ENCODE peak calls at places on chromosomes 1 and 21, in four cellular contexts. F is K562, L is GM12878, O is HepG2. W is an unnamed sample.

GRCh38 chr1:43932786-43933385 is 715 bp upstream of the ARTN start:
- DNase-seq in F (no peak), L (no peak), O (no peak), W (no peak)

GRCh38 chr1:4227986-4228385 is 327.9 kb upstream of the C1orf174 start:
- DNase-seq in L (no peak), O (no peak), F (peak; percentile 56), W (no peak)

GRCh38 chr1:206945779-206946178 is 487 bp downstream of the PIGR start:
- DNase-seq in F (no peak), L (no peak), O (no peak), W (no peak)

GRCh38 chr1:14613915-14614314 is 15.4 kb downstream of the KAZN start:
- DNase-seq in O (no peak), F (no peak), L (no peak), W (no peak)

GRCh38 chr1:114482585-114482984 is 28.4 kb downstream of the TRIM33 start:
- DNase-seq in L (no peak), F (no peak), O (no peak), W (no peak)

GRCh38 chr1:3787347-3787710 is 9.0 kb downstream of the LRRC47 start:
- DNase-seq in O (no peak), L (no peak), F (no peak), W (no peak)

GRCh38 chr21:36773111-36773510 is 74.2 kb downstream of the SIM2 start:
- DNase-seq in L (no peak), O (peak; percentile 55), F (no peak), W (no peak)

GRCh38 chr1:116462722-116463121 is 89.7 kb downstream of the ATP1A1 start:
- DNase-seq in F (no peak), O (no peak), L (no peak), W (no peak)

GRCh38 chr1:23424171-23424959 is at the start of gene TCEA3:
- DNase-seq in L (no peak), F (no peak), O (peak; percentile 36), W (no peak)

GRCh38 chr1:7975212-7975865 is 13.8 kb downstream of the PARK7 start:
- DNase-seq in L (no peak), F (peak; percentile 86), O (peak; percentile 76), W (peak; percentile 86)

GRCh38 chr1:173190101-173190895 is 16.8 kb downstream of the TNFSF4 start:
- DNase-seq in F (no peak), O (peak; percentile 85), L (peak; percentile 63), W (no peak)

GRCh38 chr1:166069390-166069789 is 97.4 kb downstream of the FAM78B start:
- DNase-seq in L (no peak), O (no peak), F (peak; percentile 43), W (no peak)

GRCh38 chr1:83016354-83016753 is 982.6 kb downstream of the TTLL7 start:
- DNase-seq in L (no peak), F (no peak), O (no peak), W (no peak)

GRCh38 chr21:34870246-34870645 is 178.9 kb downstream of the RUNX1 start:
- DNase-seq in L (no peak), O (no peak), F (no peak), W (no peak)

GRCh38 chr21:39196310-39196709 is 13.1 kb upstream of the PSMG1 start:
- DNase-seq in F (no peak), L (no peak), O (no peak), W (no peak)

GRCh38 chr21:34779860-34780259 is 111.1 kb downstream of the CLIC6 start:
- DNase-seq in F (no peak), L (no peak), O (no peak), W (no peak)

GRCh38 chr1:200075938-200076546 is 48.5 kb downstream of the NR5A2 start:
- DNase-seq in F (no peak), L (no peak), O (peak; percentile 58), W (no peak)

GRCh38 chr1:77336730-77337129 is 54.9 kb downstream of the AK5 start:
- DNase-seq in O (no peak), L (no peak), F (no peak), W (no peak)

GRCh38 chr21:46214478-46215340 is 13.9 kb downstream of the LSS start:
- DNase-seq in L (no peak), F (no peak), O (no peak), W (no peak)
- TF ChIP-seq FOXK2 in L (no peak), F (no peak), O (no peak), W (no peak)

GRCh38 chr1:62688687-62689085 is 500 bp upstream of the DOCK7 start:
- DNase-seq in F (no peak), O (peak; percentile 4), L (no peak), W (no peak)

GRCh38 chr1:62686822-62687221 is 1.4 kb downstream of the DOCK7 start:
- DNase-seq in F (no peak), L (no peak), O (no peak), W (no peak)

GRCh38 chr1:62687903-62688686 is at the start of gene DOCK7:
- DNase-seq in F (peak; percentile 76), L (no peak), O (peak; percentile 48), W (peak; percentile 91)

GRCh38 chr1:62685431-62685859 is 2.7 kb downstream of the DOCK7 start:
- DNase-seq in L (no peak), O (no peak), F (peak; percentile 13), W (no peak)

DNA sequence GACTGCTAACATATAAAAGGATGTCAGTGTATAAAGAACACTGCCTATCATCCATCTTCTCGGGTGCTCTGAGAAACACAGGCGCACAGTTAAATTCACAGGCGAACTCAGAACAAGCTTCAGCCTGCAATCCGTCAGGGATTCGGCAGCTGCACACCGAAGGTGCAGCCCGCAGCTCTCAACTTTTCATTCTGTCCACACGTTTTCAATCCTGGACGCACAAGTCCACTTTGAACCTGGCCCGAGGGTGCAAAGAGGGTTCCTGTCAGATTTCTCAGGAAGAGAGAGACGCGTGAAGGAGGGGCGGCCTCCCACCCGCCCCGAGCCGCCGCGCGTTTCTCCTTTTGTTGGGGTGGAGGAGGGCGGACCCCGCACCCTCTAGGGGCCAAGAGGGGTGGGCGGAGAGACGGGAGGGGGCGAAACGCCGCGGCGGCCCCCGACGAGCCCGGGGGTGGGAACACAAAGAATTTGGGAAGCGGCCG is 724 bp downstream of the DOCK7 start:
- DNase-seq in O (peak; percentile 65), F (peak; percentile 49), L (no peak), W (peak; percentile 58)
- TF ChIP-seq FOXK2 in O (no peak), F (no peak), L (no peak), W (no peak)

DNA sequence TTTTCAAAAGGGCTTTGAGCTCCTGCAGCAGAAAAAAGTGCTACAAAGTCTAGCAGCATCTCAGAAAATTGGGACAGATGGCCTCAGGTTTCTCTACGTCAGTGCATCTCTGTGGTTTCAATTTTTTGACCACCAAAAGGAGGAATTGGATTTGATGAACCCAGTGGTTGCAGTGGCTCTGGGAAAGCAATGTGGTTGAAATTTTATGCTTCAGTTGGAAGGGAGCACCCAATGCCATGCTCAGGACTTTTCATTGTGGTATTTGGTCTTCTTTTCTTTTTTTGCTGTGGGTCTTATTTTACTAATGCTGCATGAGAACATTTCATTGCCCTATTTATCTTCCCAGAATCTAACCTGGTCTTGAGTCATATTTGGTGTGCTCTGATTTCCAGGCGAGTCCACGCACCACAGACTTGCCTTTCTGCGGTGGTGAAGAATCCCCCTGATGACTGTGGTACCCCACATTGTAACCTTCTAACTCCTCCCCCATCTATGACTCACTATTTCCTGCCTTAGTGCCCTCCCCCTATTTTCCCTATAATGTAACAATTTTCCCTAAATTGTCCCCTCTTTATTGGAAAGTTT is 56.7 kb downstream of the S1PR1 start:
- DNase-seq in O (no peak), F (no peak), L (peak; percentile 95), W (no peak)
- TF ChIP-seq FOXK2 in O (no peak), F (no peak), L (no peak), W (no peak)

DNA sequence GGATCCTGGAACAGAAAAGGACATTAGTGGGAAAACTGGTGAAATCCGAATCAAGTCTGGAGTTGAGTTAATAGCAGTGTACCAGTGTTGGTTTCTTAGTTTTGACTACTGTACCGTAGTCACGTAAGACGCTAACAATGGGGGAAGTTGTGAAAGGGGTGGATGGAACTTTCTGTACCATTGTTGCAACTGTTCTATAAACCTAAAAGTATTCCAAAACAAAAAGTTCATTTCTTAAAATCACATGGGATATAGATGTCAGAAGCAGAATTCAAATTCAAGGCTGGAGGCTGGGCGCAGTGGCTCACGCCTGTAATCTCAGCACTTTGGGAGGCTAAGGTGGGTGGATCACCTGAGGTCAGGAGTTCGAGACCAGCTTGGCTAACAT is 16.9 kb downstream of the ARHGEF19 start:
- DNase-seq in L (no peak), O (no peak), F (no peak), W (no peak)
- TF ChIP-seq FOXK2 in L (no peak), O (no peak), F (no peak), W (no peak)

GRCh38 chr21:16075594-16076282 is 346.0 kb downstream of the USP25 start:
- DNase-seq in L (no peak), F (no peak), O (no peak), W (no peak)
- TF ChIP-seq FOXK2 in L (no peak), F (no peak), O (no peak), W (no peak)

GRCh38 chr1:155093938-155094621 is 15.4 kb downstream of the EFNA3 start:
- DNase-seq in F (peak; percentile 71), O (peak; percentile 46), L (no peak), W (no peak)
- TF ChIP-seq FOXK2 in F (peak; percentile 24), O (no peak), L (no peak), W (no peak)

DNA sequence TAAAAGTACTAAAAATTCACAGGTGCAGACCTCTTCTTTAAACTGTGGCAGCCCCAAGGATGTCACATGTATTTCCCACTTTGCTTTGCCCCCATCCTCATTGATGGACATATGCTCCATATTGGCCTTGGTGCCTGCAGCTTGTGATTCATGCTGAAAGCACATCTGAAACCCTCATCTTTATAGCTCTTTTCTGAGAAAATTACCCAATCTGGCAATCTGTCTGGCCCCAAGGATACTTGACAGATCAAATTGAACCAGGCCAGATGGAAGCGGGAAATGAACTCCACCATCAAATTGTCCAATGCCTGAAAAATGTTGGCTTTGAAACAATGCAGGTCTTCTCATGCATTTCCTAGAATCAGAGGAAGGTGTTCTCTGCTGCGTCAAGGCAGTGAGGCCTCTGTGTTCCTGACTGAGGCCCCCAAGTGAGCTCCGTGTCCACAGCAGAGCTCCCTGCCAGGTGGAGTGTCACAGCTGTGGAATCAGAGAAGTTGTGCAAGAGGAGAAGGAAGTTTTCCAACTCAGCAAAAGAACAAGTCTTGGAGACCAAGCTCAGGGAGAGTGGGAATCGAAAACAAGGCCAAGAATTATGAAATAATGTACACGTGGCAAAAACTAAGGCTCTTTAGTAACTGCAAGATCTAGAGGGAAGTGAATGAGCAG is 323.7 kb downstream of the PLPP3 start:
- DNase-seq in L (no peak), F (no peak), O (no peak), W (no peak)
- TF ChIP-seq FOXK2 in L (no peak), F (no peak), O (no peak), W (no peak)

GRCh38 chr1:9689971-9690381 is 38.4 kb downstream of the PIK3CD start:
- DNase-seq in L (no peak), F (peak; percentile 57), O (no peak), W (peak; percentile 26)
- TF ChIP-seq FOXK2 in L (no peak), F (peak; percentile 50), O (no peak), W (no peak)

GRCh38 chr1:53249706-53250105 is 11.4 kb upstream of the MAGOH start:
- DNase-seq in O (no peak), L (no peak), F (no peak), W (no peak)

GRCh38 chr1:53242381-53242780 is 4.1 kb upstream of the MAGOH start:
- DNase-seq in O (no peak), L (no peak), F (no peak), W (no peak)

GRCh38 chr1:53246261-53247134 is 8.2 kb upstream of the MAGOH start:
- DNase-seq in O (no peak), F (no peak), L (no peak), W (no peak)

GRCh38 chr1:53241828-53242227 is 3.5 kb upstream of the MAGOH start:
- DNase-seq in L (no peak), F (no peak), O (no peak), W (no peak)

GRCh38 chr1:53244126-53244525 is 5.8 kb upstream of the MAGOH start:
- DNase-seq in L (no peak), F (no peak), O (no peak), W (no peak)
- TF ChIP-seq FOXK2 in L (no peak), F (no peak), O (no peak), W (no peak)